ENCODE peak calls at places on chromosomes 7 and 10, in four cellular contexts. K is choroid plexus epithelial cell, I is neural crest cell, M is fibroblast of villous mesenchyme. D is an unnamed sample.

GRCh38 chr7:2523461-2523905 is 3.9 kb downstream of the LFNG start:
- DNase-seq in K (no peak), I (no peak), M (no peak), D (no peak)

GRCh38 chr7:115924398-115924797 is 106.2 kb downstream of the TFEC start:
- DNase-seq in K (no peak), I (no peak), M (no peak), D (no peak)

GRCh38 chr10:61903184-61903990 is 1.9 kb downstream of the ARID5B start:
- DNase-seq in K (peak), I (peak), M (peak), D (no peak)

GRCh38 chr7:117186218-117186617 is 136.6 kb downstream of the WNT2 start:
- DNase-seq in K (peak), I (no peak), M (peak), D (no peak)

GRCh38 chr7:136870799-136871487 is 2.5 kb downstream of the CHRM2 start:
- DNase-seq in K (no peak), I (peak), M (no peak), D (no peak)

GRCh38 chr7:73521636-73522080 is 435 bp downstream of the BAZ1B start:
- DNase-seq in K (peak), I (no peak), M (peak), D (no peak)

GRCh38 chr7:2399848-2400587 is 3.4 kb upstream of the CHST12 start:
- DNase-seq in K (peak), I (no peak), M (peak), D (no peak)

GRCh38 chr10:31617133-31617532 is 298.1 kb downstream of the ZEB1 start:
- DNase-seq in K (no peak), I (no peak), M (no peak), D (no peak)

GRCh38 chr7:2876031-2876862 is 32.1 kb upstream of the GNA12 start:
- DNase-seq in K (peak), I (no peak), M (peak), D (peak)

GRCh38 chr7:120180221-120180620 is 92.8 kb upstream of the KCND2 start:
- DNase-seq in K (no peak), I (no peak), M (peak), D (no peak)

GRCh38 chr7:46786995-46787394 is 794.9 kb downstream of the TNS3 start:
- DNase-seq in K (no peak), I (no peak), M (no peak), D (no peak)

GRCh38 chr10:98295907-98296306 is 27.9 kb upstream of the LOXL4 start:
- DNase-seq in K (peak), I (no peak), M (peak), D (no peak)

GRCh38 chr10:35696888-35697287 is 54.8 kb upstream of the FZD8 start:
- DNase-seq in K (no peak), I (no peak), M (no peak), D (no peak)

GRCh38 chr7:70582921-70583895 is 548.7 kb upstream of the GALNT17 start:
- DNase-seq in K (no peak), I (no peak), M (no peak), D (no peak)

GRCh38 chr10:63723741-63724140 is 202.5 kb downstream of the REEP3 start:
- DNase-seq in K (no peak), I (no peak), M (peak), D (no peak)

GRCh38 chr10:32103721-32104120 is 47.5 kb upstream of the KIF5B start:
- DNase-seq in K (peak), I (no peak), M (no peak), D (no peak)

GRCh38 chr10:110209926-110210662 is 2.7 kb downstream of the MXI1 start:
- DNase-seq in K (peak), I (peak), M (peak), D (no peak)

GRCh38 chr7:30722671-30723070 is 29.3 kb upstream of the INMT start:
- DNase-seq in K (no peak), I (no peak), M (no peak), D (no peak)

GRCh38 chr7:30713397-30713796 is 31.1 kb upstream of the CRHR2 start:
- DNase-seq in K (peak), I (no peak), M (no peak), D (no peak)

GRCh38 chr7:30721211-30721610 is 30.7 kb upstream of the INMT start:
- DNase-seq in K (no peak), I (no peak), M (no peak), D (no peak)

DNA sequence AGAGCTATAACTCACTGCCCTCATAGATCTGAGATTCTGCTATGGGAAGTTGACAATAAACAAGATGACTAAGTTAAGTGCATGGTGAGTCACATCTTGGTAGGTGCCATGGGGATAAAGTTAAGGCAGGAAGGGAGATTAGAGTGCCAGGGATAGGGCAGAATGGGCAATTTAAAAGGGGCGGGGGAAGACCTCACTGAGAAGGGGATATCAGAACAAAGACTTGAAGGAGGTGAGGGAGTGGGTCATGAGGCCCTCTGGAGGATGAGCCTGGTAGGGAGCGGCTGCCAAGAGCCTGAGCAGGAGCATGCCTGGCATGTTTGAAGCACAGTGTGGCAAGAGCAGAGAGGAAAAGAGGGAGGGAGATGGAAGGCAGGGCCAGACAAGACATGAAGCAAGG is 34.8 kb upstream of the INMT start:
- DNase-seq in K (no peak), I (no peak), M (no peak), D (no peak)
- TF ChIP-seq CTCF in K (no peak), I (no peak), M (no peak), D (no peak)

DNA sequence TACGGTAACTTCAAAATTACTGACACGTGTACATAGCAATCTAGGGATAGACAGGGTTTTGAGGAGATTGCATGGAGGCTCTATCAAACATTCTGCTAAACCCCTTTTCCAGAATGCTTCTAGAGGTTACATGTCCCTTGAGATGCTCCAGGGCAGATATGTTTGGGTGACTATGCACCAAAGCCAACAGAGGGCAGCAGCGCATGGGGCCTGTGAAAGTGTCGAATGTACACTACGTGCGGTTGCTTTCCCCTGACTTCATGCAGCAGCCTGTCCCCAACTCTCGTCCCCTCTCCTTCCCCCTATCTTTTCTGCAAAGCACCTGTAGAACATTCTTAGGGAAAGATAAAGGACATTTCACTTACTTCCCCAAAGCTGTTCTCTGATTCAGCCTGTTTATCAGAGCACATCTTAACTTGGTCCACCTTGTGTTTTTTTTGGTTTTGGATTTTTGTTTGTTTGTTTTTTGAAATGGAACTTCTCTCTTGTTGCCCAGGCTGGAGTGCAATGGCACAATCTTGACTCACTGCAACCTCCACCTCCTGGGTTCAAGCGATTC is 90.2 kb downstream of the UBE3C start:
- DNase-seq in K (peak), I (peak), M (peak), D (no peak)
- TF ChIP-seq CTCF in K (peak), I (peak), M (peak), D (peak)

DNA sequence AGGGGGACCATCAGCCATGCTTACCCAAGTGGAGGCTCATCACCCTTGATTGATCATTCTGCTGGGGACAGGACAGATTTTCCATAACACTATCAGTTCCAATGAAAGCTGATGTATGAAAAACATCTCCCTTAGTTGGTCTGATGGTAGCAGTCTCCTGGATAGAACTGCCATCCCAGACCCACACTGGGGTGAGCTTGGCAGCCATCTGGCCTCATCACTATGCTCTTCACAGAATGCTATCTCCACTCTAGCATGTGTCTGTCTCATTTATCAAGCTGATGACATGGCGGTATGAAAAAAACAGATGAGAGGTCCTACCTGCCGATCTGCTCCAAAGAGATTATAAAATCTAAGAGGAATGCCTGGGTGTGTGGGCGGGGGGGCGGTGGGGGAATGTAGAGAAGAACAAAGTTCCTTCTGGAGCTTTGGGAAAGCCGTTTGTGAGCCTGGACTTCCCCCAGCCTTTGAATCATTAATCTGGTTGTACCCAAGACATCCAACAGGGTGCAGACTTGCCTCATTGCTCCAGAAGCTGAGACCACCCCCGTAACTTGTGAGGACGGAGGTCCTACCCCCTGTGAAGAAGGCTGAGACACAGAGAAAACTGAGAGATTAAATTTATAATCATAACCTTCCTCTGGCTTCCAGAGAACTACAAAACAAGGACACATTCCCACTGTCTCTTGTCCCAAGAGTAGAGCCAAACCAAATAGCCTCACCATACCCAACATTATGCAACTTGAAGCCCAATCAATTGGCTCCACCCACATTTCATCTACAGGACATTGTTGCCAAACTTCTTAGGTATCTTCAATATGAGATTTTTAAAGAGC is 340.9 kb downstream of the KCNMA1 start:
- DNase-seq in K (no peak), I (no peak), M (no peak), D (no peak)
- TF ChIP-seq CTCF in K (peak), I (no peak), M (no peak), D (no peak)

GRCh38 chr10:42836771-42837468 is 54.3 kb downstream of the BMS1 start:
- DNase-seq in K (peak), I (no peak), M (peak), D (no peak)
- TF ChIP-seq CTCF in K (peak), I (no peak), M (no peak), D (no peak)

DNA sequence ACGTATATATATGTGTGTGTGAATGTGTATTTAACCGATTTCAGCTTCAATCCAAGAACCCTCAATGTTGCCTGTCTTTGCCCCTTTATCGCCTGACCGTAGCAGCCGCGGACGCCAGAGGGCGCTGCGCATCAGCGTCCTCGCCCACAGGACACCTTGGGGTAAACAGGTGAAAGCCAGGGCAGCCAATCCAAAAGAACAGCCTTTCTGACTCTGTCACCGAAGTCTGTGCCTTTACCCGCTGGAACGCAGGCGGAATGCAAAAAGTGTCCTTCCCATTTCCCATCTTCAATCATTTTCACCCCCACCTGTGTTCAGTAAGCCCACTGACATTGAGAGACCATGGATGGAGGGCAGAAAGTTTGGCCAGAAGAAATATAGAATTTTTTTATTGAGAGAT is 3.6 kb downstream of the NXPH1 start:
- DNase-seq in K (peak), I (peak), M (peak), D (no peak)
- TF ChIP-seq CTCF in K (peak), I (peak), M (peak), D (peak)

DNA sequence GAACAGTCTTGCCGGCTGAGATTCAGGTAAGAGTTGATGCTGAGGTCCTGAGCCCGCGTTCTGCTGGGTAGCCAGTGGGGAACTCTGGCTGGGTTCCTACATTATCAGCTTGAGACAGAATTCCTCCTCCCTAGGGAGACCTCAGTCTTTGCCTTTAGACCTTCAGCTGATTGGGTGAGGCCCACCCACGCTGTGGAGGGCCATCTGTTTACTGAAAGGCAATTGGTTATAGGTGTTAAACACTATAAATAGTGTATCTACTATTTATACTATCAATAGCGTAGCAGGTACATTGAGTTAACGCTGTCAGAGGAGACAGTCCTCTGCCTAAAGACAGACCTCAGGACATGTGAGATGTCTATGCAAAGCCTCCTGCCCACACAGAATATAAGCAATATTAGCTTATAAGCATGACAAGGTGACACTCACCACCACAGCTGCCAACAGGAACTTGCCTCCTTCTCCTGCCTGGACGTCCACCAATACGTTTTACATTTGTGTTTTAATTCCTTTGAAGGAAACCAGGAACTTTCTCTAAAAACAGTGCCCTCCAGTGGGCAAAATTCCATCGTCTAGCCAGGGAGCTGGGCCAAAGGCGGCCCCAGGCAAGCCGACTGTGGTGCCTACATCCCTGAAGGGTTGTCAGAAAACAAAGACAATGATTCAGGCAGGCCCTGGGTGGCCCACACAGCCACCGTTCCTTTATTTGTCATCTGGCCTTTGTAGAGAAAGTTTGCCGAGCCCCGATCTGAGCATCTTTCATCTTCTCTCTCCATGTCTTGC is 58.8 kb downstream of the INSIG1 start:
- DNase-seq in K (peak), I (peak), M (peak), D (no peak)
- TF ChIP-seq CTCF in K (peak), I (peak), M (peak), D (peak)

GRCh38 chr10:73814896-73815718 is 3.7 kb upstream of the NDST2 start:
- DNase-seq in K (no peak), I (no peak), M (no peak), D (no peak)
- TF ChIP-seq CTCF in K (peak), I (peak), M (peak), D (peak)

GRCh38 chr7:112453505-112454171 is 3.4 kb downstream of the IFRD1 start:
- DNase-seq in K (peak), I (no peak), M (peak), D (no peak)

GRCh38 chr7:112450807-112451661 is 774 bp downstream of the IFRD1 start:
- DNase-seq in K (peak), I (peak), M (peak), D (peak)

GRCh38 chr7:112449902-112450806 is at the start of gene IFRD1:
- DNase-seq in K (peak), I (peak), M (peak), D (peak)

GRCh38 chr7:112449353-112449752 is 907 bp upstream of the IFRD1 start:
- DNase-seq in K (peak), I (no peak), M (no peak), D (no peak)

GRCh38 chr7:112452102-112452888 is 2.0 kb downstream of the IFRD1 start:
- DNase-seq in K (peak), I (no peak), M (peak), D (no peak)
- TF ChIP-seq CTCF in K (peak), I (peak), M (no peak), D (peak)

GRCh38 chr10:128189176-128189575 is 63.0 kb upstream of the MKI67 start:
- DNase-seq in K (no peak), I (no peak), M (no peak), D (no peak)

GRCh38 chr10:128187788-128188185 is 61.6 kb upstream of the MKI67 start:
- DNase-seq in K (no peak), I (no peak), M (peak), D (no peak)

GRCh38 chr10:128191847-128192246 is 65.6 kb upstream of the MKI67 start:
- DNase-seq in K (no peak), I (no peak), M (no peak), D (no peak)

GRCh38 chr10:128185627-128186026 is 59.4 kb upstream of the MKI67 start:
- DNase-seq in K (no peak), I (no peak), M (no peak), D (no peak)

GRCh38 chr10:128186959-128187787 is 61.0 kb upstream of the MKI67 start:
- DNase-seq in K (no peak), I (no peak), M (peak), D (no peak)
- TF ChIP-seq CTCF in K (no peak), I (no peak), M (no peak), D (no peak)

GRCh38 chr10:124249812-124250432 is 156.5 kb upstream of the CHST15 start:
- DNase-seq in K (peak), I (no peak), M (peak), D (no peak)
- TF ChIP-seq CTCF in K (peak), I (no peak), M (peak), D (no peak)

D was measured in RWPE2.